ENCODE peak calls at places on chromosomes 12 and 14, in five cellular contexts. One of them, this sample, is unnamed.

GRCh38 chr12:10557766-10558165 is 52.1 kb downstream of the EIF2S3B start:
- DNase-seq in natural killer cell: no peak
- DNase-seq in PC-3: peak
- DNase-seq in left ventricle myocardium inferior: no peak
- DNase-seq in CD8-positive, alpha-beta T cell: no peak
- DNase-seq in this sample: no peak

GRCh38 chr12:15726757-15727112 is 62.5 kb downstream of the EPS8 start:
- DNase-seq in natural killer cell: no peak
- DNase-seq in PC-3: no peak
- DNase-seq in left ventricle myocardium inferior: no peak
- DNase-seq in CD8-positive, alpha-beta T cell: no peak
- DNase-seq in this sample: no peak

GRCh38 chr14:51044961-51045360 is 49.9 kb downstream of the TRIM9 start:
- DNase-seq in natural killer cell: no peak
- DNase-seq in PC-3: no peak
- DNase-seq in left ventricle myocardium inferior: no peak
- DNase-seq in CD8-positive, alpha-beta T cell: no peak
- DNase-seq in this sample: no peak

GRCh38 chr14:53545217-53545616 is 392.1 kb upstream of the DDHD1 start:
- DNase-seq in natural killer cell: no peak
- DNase-seq in PC-3: no peak
- DNase-seq in left ventricle myocardium inferior: no peak
- DNase-seq in CD8-positive, alpha-beta T cell: no peak
- DNase-seq in this sample: no peak

GRCh38 chr12:131699434-131699833 is 11.5 kb upstream of the SFSWAP start:
- DNase-seq in natural killer cell: no peak
- DNase-seq in PC-3: peak
- DNase-seq in left ventricle myocardium inferior: no peak
- DNase-seq in CD8-positive, alpha-beta T cell: no peak
- DNase-seq in this sample: no peak

GRCh38 chr12:91778938-91779400 is 366.7 kb downstream of the BTG1 start:
- DNase-seq in natural killer cell: no peak
- DNase-seq in PC-3: peak
- DNase-seq in left ventricle myocardium inferior: no peak
- DNase-seq in CD8-positive, alpha-beta T cell: peak
- DNase-seq in this sample: peak

GRCh38 chr12:103326190-103326589 is 169.6 kb downstream of the C12orf42 start:
- DNase-seq in natural killer cell: no peak
- DNase-seq in PC-3: peak
- DNase-seq in left ventricle myocardium inferior: no peak
- DNase-seq in CD8-positive, alpha-beta T cell: no peak
- DNase-seq in this sample: no peak

GRCh38 chr12:31655208-31655607 is 4.3 kb upstream of the ETFBKMT start:
- DNase-seq in natural killer cell: no peak
- DNase-seq in PC-3: no peak
- DNase-seq in left ventricle myocardium inferior: no peak
- DNase-seq in CD8-positive, alpha-beta T cell: no peak
- DNase-seq in this sample: no peak

GRCh38 chr12:4824415-4824814 is 85.3 kb upstream of the KCNA1 start:
- DNase-seq in natural killer cell: no peak
- DNase-seq in PC-3: peak
- DNase-seq in left ventricle myocardium inferior: no peak
- DNase-seq in CD8-positive, alpha-beta T cell: no peak
- DNase-seq in this sample: peak

GRCh38 chr12:1619599-1619998 is 9.4 kb upstream of the WNT5B start:
- DNase-seq in natural killer cell: no peak
- DNase-seq in PC-3: no peak
- DNase-seq in left ventricle myocardium inferior: peak
- DNase-seq in CD8-positive, alpha-beta T cell: no peak
- DNase-seq in this sample: no peak

GRCh38 chr14:90512332-90512951 is 115.6 kb downstream of the CALM1 start:
- DNase-seq in natural killer cell: no peak
- DNase-seq in PC-3: peak
- DNase-seq in left ventricle myocardium inferior: no peak
- DNase-seq in CD8-positive, alpha-beta T cell: no peak
- DNase-seq in this sample: no peak

GRCh38 chr14:65461730-65462129 is 49.2 kb downstream of the FUT8 start:
- DNase-seq in natural killer cell: no peak
- DNase-seq in PC-3: no peak
- DNase-seq in left ventricle myocardium inferior: no peak
- DNase-seq in CD8-positive, alpha-beta T cell: no peak
- DNase-seq in this sample: no peak

GRCh38 chr14:37091651-37092050 is 80.8 kb downstream of the SLC25A21 start:
- DNase-seq in natural killer cell: no peak
- DNase-seq in PC-3: no peak
- DNase-seq in left ventricle myocardium inferior: no peak
- DNase-seq in CD8-positive, alpha-beta T cell: no peak
- DNase-seq in this sample: no peak

GRCh38 chr14:81062816-81063215 is 107.4 kb downstream of the TSHR start:
- DNase-seq in natural killer cell: no peak
- DNase-seq in PC-3: peak
- DNase-seq in left ventricle myocardium inferior: no peak
- DNase-seq in CD8-positive, alpha-beta T cell: no peak
- DNase-seq in this sample: no peak
- TF ChIP-seq CTCF in natural killer cell: no peak
- TF ChIP-seq CTCF in PC-3: peak
- TF ChIP-seq CTCF in left ventricle myocardium inferior: peak
- TF ChIP-seq CTCF in CD8-positive, alpha-beta T cell: peak
- TF ChIP-seq CTCF in this sample: peak

GRCh38 chr14:77409131-77409533 is 14.2 kb downstream of the NOXRED1 start:
- DNase-seq in natural killer cell: no peak
- DNase-seq in PC-3: peak
- DNase-seq in left ventricle myocardium inferior: no peak
- DNase-seq in CD8-positive, alpha-beta T cell: no peak
- DNase-seq in this sample: no peak
- TF ChIP-seq CTCF in natural killer cell: no peak
- TF ChIP-seq CTCF in PC-3: peak
- TF ChIP-seq CTCF in left ventricle myocardium inferior: peak
- TF ChIP-seq CTCF in CD8-positive, alpha-beta T cell: no peak
- TF ChIP-seq CTCF in this sample: peak

GRCh38 chr14:101083564-101084435 is 180.3 kb upstream of the RTL1 start:
- DNase-seq in natural killer cell: peak
- DNase-seq in PC-3: peak
- DNase-seq in left ventricle myocardium inferior: no peak
- DNase-seq in CD8-positive, alpha-beta T cell: peak
- DNase-seq in this sample: no peak
- TF ChIP-seq CTCF in natural killer cell: no peak
- TF ChIP-seq CTCF in PC-3: peak
- TF ChIP-seq CTCF in left ventricle myocardium inferior: no peak
- TF ChIP-seq CTCF in CD8-positive, alpha-beta T cell: no peak
- TF ChIP-seq CTCF in this sample: peak

GRCh38 chr12:56589783-56590182 is 40.3 kb downstream of the BAZ2A start:
- DNase-seq in natural killer cell: no peak
- DNase-seq in PC-3: no peak
- DNase-seq in left ventricle myocardium inferior: no peak
- DNase-seq in CD8-positive, alpha-beta T cell: no peak
- DNase-seq in this sample: no peak

GRCh38 chr12:56593909-56594621 is 36.1 kb downstream of the BAZ2A start:
- DNase-seq in natural killer cell: peak
- DNase-seq in PC-3: peak
- DNase-seq in left ventricle myocardium inferior: no peak
- DNase-seq in CD8-positive, alpha-beta T cell: peak
- DNase-seq in this sample: peak

GRCh38 chr12:56591961-56592360 is 38.2 kb downstream of the BAZ2A start:
- DNase-seq in natural killer cell: no peak
- DNase-seq in PC-3: no peak
- DNase-seq in left ventricle myocardium inferior: no peak
- DNase-seq in CD8-positive, alpha-beta T cell: no peak
- DNase-seq in this sample: no peak

GRCh38 chr12:56591111-56591510 is 39.0 kb downstream of the BAZ2A start:
- DNase-seq in natural killer cell: no peak
- DNase-seq in PC-3: no peak
- DNase-seq in left ventricle myocardium inferior: no peak
- DNase-seq in CD8-positive, alpha-beta T cell: no peak
- DNase-seq in this sample: no peak

DNA sequence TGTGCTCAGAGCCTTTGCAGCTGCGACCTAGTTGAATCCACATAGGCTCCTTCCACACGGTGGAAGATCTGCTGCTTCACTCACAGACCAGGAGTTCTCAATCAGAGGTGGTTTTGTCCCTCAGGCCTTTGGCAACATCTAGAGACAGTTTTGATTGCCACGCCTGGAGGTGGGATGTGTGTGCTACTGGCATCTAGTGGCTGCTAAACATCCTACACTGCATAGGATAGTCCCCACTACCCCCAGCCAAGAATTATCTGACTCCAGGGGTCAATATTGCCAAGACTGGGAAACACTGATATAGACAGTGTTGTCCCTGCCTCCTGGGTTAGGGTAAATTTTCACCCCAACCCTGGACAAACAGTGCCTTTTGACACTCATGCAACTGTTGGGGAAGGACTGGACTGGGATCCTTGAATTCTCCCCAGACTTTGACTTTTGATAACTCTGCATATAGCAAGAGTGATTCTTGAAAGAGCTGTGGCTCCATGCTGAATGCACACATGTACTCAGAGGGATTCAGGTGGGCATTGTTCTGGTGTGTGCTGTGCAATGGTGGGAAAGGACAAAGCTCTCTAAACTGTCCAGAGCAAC is 39.8 kb downstream of the BAZ2A start:
- DNase-seq in natural killer cell: no peak
- DNase-seq in PC-3: peak
- DNase-seq in left ventricle myocardium inferior: no peak
- DNase-seq in CD8-positive, alpha-beta T cell: no peak
- DNase-seq in this sample: no peak
- TF ChIP-seq CTCF in natural killer cell: peak
- TF ChIP-seq CTCF in PC-3: peak
- TF ChIP-seq CTCF in left ventricle myocardium inferior: peak
- TF ChIP-seq CTCF in CD8-positive, alpha-beta T cell: no peak
- TF ChIP-seq CTCF in this sample: peak

DNA sequence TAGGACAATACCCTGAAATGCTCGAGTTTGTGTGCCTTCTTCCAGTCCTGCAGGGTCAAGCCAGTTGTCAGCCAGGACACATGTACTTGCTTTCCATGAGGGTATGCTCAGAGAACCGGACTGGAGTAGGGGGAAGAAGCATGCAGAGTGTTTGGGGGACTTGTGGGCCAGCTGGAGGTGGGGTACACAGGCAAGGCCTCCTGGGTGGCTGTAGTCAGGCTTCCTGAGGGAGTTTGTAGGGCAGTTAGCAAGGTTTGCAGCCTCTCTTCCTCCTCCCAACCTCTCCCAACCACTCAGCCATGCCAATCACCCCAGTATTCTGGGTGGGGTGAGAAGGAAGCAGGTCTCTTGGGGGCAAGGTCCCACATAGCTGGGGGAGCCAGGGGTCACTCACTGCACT is 47.0 kb upstream of the RHOJ start:
- DNase-seq in natural killer cell: no peak
- DNase-seq in PC-3: no peak
- DNase-seq in left ventricle myocardium inferior: no peak
- DNase-seq in CD8-positive, alpha-beta T cell: no peak
- DNase-seq in this sample: no peak
- TF ChIP-seq CTCF in natural killer cell: no peak
- TF ChIP-seq CTCF in PC-3: no peak
- TF ChIP-seq CTCF in left ventricle myocardium inferior: no peak
- TF ChIP-seq CTCF in CD8-positive, alpha-beta T cell: no peak
- TF ChIP-seq CTCF in this sample: no peak